ENCODE peak calls at places on chromosomes 13 and 19, in six cellular contexts. V is H9, Q is MV-4-11, M is nephron progenitor cell, D is fibroblast of mammary gland, B is NCI-H1092. N is an unnamed sample.

GRCh38 chr13:31638577-31638976 is 100.7 kb upstream of the RXFP2 start:
- DNase-seq in V (no peak), Q (peak), M (no peak), D (peak), B (no peak), N (no peak)

GRCh38 chr19:7152568-7152967 is 83.1 kb downstream of the ZNF557 start:
- DNase-seq in V (peak), Q (no peak), M (peak), D (no peak), B (no peak), N (peak)

GRCh38 chr19:35344511-35345031 is 3.1 kb upstream of the FFAR1 start:
- DNase-seq in V (peak), Q (no peak), M (no peak), D (no peak), B (no peak), N (no peak)

GRCh38 chr13:110062077-110062776 is 244.7 kb downstream of the COL4A1 start:
- DNase-seq in V (no peak), Q (no peak), M (no peak), D (no peak), B (no peak), N (no peak)

GRCh38 chr13:52393572-52394357 is 12.2 kb downstream of the THSD1 start:
- DNase-seq in V (no peak), Q (no peak), M (no peak), D (no peak), B (no peak), N (no peak)

GRCh38 chr13:39196957-39197644 is 158.8 kb downstream of the NHLRC3 start:
- DNase-seq in V (no peak), Q (no peak), M (no peak), D (no peak), B (no peak), N (no peak)

GRCh38 chr19:45117167-45117594 is 24.2 kb downstream of the PPP1R37 start:
- DNase-seq in V (no peak), Q (peak), M (no peak), D (peak), B (no peak), N (no peak)

GRCh38 chr19:39502640-39503417 is 4.1 kb downstream of the DLL3 start:
- DNase-seq in V (peak), Q (peak), M (peak), D (peak), B (peak), N (peak)

GRCh38 chr19:34475026-34475974 is 6.3 kb upstream of the WTIP start:
- DNase-seq in V (no peak), Q (peak), M (no peak), D (peak), B (no peak), N (no peak)

GRCh38 chr19:8352134-8352827 is 9.2 kb upstream of the KANK3 start:
- DNase-seq in V (no peak), Q (no peak), M (no peak), D (no peak), B (no peak), N (peak)

GRCh38 chr13:18212873-18213272 is 968.8 kb downstream of the TUBA3C start:
- DNase-seq in V (no peak), Q (no peak), M (no peak), D (no peak), B (no peak), N (peak)

GRCh38 chr13:113018676-113019465 is 49.9 kb downstream of the MCF2L start:
- DNase-seq in V (no peak), Q (no peak), M (no peak), D (no peak), B (no peak), N (no peak)

GRCh38 chr13:33375421-33375820 is 89.9 kb upstream of the STARD13 start:
- DNase-seq in V (no peak), Q (peak), M (no peak), D (no peak), B (no peak), N (no peak)

GRCh38 chr13:99528547-99528946 is 27.3 kb downstream of the TM9SF2 start:
- DNase-seq in V (no peak), Q (no peak), M (no peak), D (no peak), B (peak), N (no peak)

GRCh38 chr13:32176696-32177095 is 138.5 kb downstream of the ZAR1L start:
- DNase-seq in V (no peak), Q (no peak), M (no peak), D (no peak), B (no peak), N (no peak)

GRCh38 chr19:29671393-29672076 is 6.3 kb downstream of the PLEKHF1 start:
- DNase-seq in V (no peak), Q (peak), M (no peak), D (peak), B (no peak), N (peak)

GRCh38 chr13:107866007-107866665 is 349.2 kb downstream of the LIG4 start:
- DNase-seq in V (peak), Q (no peak), M (peak), D (no peak), B (peak), N (peak)

GRCh38 chr19:11268783-11269267 is 6.5 kb upstream of the DOCK6 start:
- DNase-seq in V (no peak), Q (peak), M (no peak), D (peak), B (no peak), N (no peak)

GRCh38 chr19:1269478-1270167 is 491 bp downstream of the CIRBP start:
- DNase-seq in V (peak), Q (peak), M (peak), D (peak), B (peak), N (peak)

GRCh38 chr13:81377926-81378325 is 1037.0 kb upstream of the SPRY2 start:
- DNase-seq in V (no peak), Q (no peak), M (no peak), D (no peak), B (no peak), N (no peak)

N was measured in GM23338.